ENCODE peak calls at places on chromosomes 5 and 9, in six cellular contexts. T is SW480; P is activated effector memory CD4-positive, alpha-beta T cell treated with Interleukin-2 at 50 U/mL for 16 hours; G is prostate gland; M is DMS153; A is C1 segment of cervical spinal cord. J is an unnamed sample.

GRCh38 chr5:157148734-157149615 is 6.3 kb upstream of the MED7 start:
- DNase-seq in G (peak; percentile 57), M (peak; percentile 0), A (peak; percentile 35), T (peak; percentile 62), P (peak; percentile 65), J (peak; percentile 85)

GRCh38 chr5:15664961-15665360 is 165.0 kb downstream of the FBXL7 start:
- DNase-seq in T (no peak), P (no peak), G (no peak), A (no peak), M (no peak), J (no peak)

GRCh38 chr5:52134013-52134650 is 653.6 kb upstream of the ITGA1 start:
- DNase-seq in A (no peak), M (peak; percentile 39), P (no peak), T (no peak), G (no peak), J (no peak)

GRCh38 chr9:8858250-8859161 is 1058.9 kb upstream of the DMAC1 start:
- DNase-seq in A (peak; percentile 60), P (no peak), G (no peak), M (no peak), T (no peak), J (peak; percentile 20)

GRCh38 chr5:170791325-170791954 is 7.9 kb downstream of the GABRP start:
- DNase-seq in A (peak; percentile 25), T (peak; percentile 78), P (no peak), G (peak; percentile 78), M (no peak), J (peak; percentile 83)

GRCh38 chr9:111161015-111161415 is 122.7 kb upstream of the LPAR1 start:
- DNase-seq in A (no peak), P (no peak), T (no peak), G (no peak), M (no peak), J (no peak)

GRCh38 chr5:150645070-150645700 is 4.7 kb downstream of the SYNPO start:
- DNase-seq in A (no peak), P (no peak), M (no peak), T (no peak), G (no peak), J (no peak)

GRCh38 chr5:44664711-44665100 is 144.0 kb upstream of the MRPS30 start:
- DNase-seq in P (no peak), T (no peak), A (no peak), G (no peak), M (no peak), J (no peak)

GRCh38 chr5:132674671-132675506 is 1.1 kb downstream of the IL4 start:
- DNase-seq in M (no peak), G (peak; percentile 19), A (no peak), P (no peak), T (no peak), J (peak; percentile 68)

GRCh38 chr5:119795768-119796167 is 166.4 kb downstream of the FAM170A start:
- DNase-seq in M (no peak), P (no peak), T (no peak), G (no peak), A (no peak), J (no peak)

GRCh38 chr9:89522261-89522978 is 24.5 kb upstream of the SEMA4D start:
- DNase-seq in A (no peak), G (no peak), P (peak; percentile 70), M (no peak), T (no peak), J (no peak)

GRCh38 chr5:1654786-1655495 is 131.2 kb upstream of the LPCAT1 start:
- DNase-seq in G (no peak), M (no peak), T (no peak), A (no peak), P (no peak), J (no peak)

GRCh38 chr5:60978968-60979367 is 34.0 kb downstream of the NDUFAF2 start:
- DNase-seq in T (no peak), G (no peak), P (no peak), A (no peak), M (no peak), J (peak; percentile 14)

GRCh38 chr9:90946981-90947380 is 145.4 kb downstream of the SYK start:
- DNase-seq in T (no peak), M (no peak), P (no peak), G (peak; percentile 62), A (no peak), J (peak; percentile 31)

GRCh38 chr5:9630251-9630650 is at the start of gene TAS2R1:
- DNase-seq in M (no peak), G (no peak), A (no peak), P (no peak), T (no peak), J (no peak)

GRCh38 chr9:134333234-134333873 is 7.1 kb downstream of the RXRA start:
- DNase-seq in G (no peak), M (no peak), P (no peak), T (peak; percentile 50), A (no peak), J (peak; percentile 88)

GRCh38 chr5:2299388-2300220 is 416.9 kb upstream of the IRX4 start:
- DNase-seq in A (no peak), M (peak; percentile 19), G (no peak), T (no peak), P (no peak), J (no peak)

GRCh38 chr5:176785184-176786145 is 24.9 kb upstream of the UNC5A start:
- DNase-seq in P (no peak), A (no peak), M (no peak), G (no peak), T (no peak), J (no peak)

GRCh38 chr9:127336708-127337352 is 60.1 kb upstream of the SLC2A8 start:
- DNase-seq in T (peak; percentile 12), G (peak; percentile 64), A (no peak), P (no peak), M (no peak), J (peak; percentile 84)

GRCh38 chr9:121192518-121192917 is 9.2 kb downstream of the RAB14 start:
- DNase-seq in A (no peak), M (no peak), P (no peak), G (no peak), T (no peak), J (no peak)

GRCh38 chr9:78351816-78352215 is 54.9 kb downstream of the PSAT1 start:
- DNase-seq in A (no peak), M (no peak), T (no peak), G (no peak), P (no peak), J (no peak)

GRCh38 chr5:151225475-151225874 is 1.6 kb upstream of the CCDC69 start:
- DNase-seq in P (no peak), T (no peak), A (no peak), M (no peak), G (no peak), J (no peak)

GRCh38 chr5:52342361-52342760 is 445.4 kb upstream of the ITGA1 start:
- DNase-seq in A (no peak), T (no peak), P (no peak), G (no peak), M (no peak), J (no peak)

GRCh38 chr9:14535161-14535930 is 157.9 kb downstream of the ZDHHC21 start:
- DNase-seq in G (no peak), A (no peak), M (no peak), P (no peak), T (no peak), J (no peak)

GRCh38 chr9:124014355-124015026 is 2.9 kb downstream of the LHX2 start:
- DNase-seq in M (no peak), G (no peak), P (no peak), A (no peak), T (no peak), J (no peak)

GRCh38 chr5:75601996-75602395 is 9.3 kb upstream of the ANKDD1B start:
- DNase-seq in A (no peak), M (no peak), G (no peak), P (no peak), T (no peak), J (no peak)

J was measured in hepatocyte.